ENCODE peak calls at places on chromosomes 11 and 22, in six cellular contexts. M is lower leg skin, C is AG10803, D is colonic mucosa, V is astrocyte of the cerebellum, Y is breast epithelium. B is an unnamed sample.

GRCh38 chr11:70887428-70887827 is 364.9 kb downstream of the SHANK2 start:
- DNase-seq in M (no peak), C (no peak), D (no peak), V (no peak), Y (no peak), B (no peak)

GRCh38 chr22:24500251-24500820 is 5.2 kb downstream of the UPB1 start:
- DNase-seq in M (no peak), C (peak; percentile 9), D (no peak), V (no peak), Y (no peak), B (peak; percentile 35)

GRCh38 chr11:33829430-33830141 is 55.3 kb upstream of the FBXO3 start:
- DNase-seq in M (peak; percentile 88), C (peak; percentile 72), D (peak; percentile 68), V (peak; percentile 59), Y (no peak), B (peak; percentile 43)

GRCh38 chr11:94325681-94326080 is 21.3 kb downstream of the IZUMO1R start:
- DNase-seq in M (no peak), C (no peak), D (peak; percentile 58), V (no peak), Y (no peak), B (peak; percentile 14)

GRCh38 chr11:47981667-47982404 is 1.5 kb downstream of the PTPRJ start:
- DNase-seq in M (no peak), C (no peak), D (peak; percentile 48), V (no peak), Y (no peak), B (no peak)

GRCh38 chr11:65613091-65613928 is 711 bp downstream of the MAP3K11 start:
- DNase-seq in M (peak; percentile 90), C (no peak), D (peak; percentile 50), V (no peak), Y (no peak), B (no peak)

GRCh38 chr22:43186272-43187170 is at the start of gene TTLL12:
- DNase-seq in M (no peak), C (peak; percentile 60), D (no peak), V (no peak), Y (no peak), B (no peak)

GRCh38 chr11:720642-721346 is 14.8 kb downstream of the EPS8L2 start:
- DNase-seq in M (no peak), C (no peak), D (peak; percentile 80), V (no peak), Y (no peak), B (no peak)

GRCh38 chr22:19121631-19122142 is 525 bp downstream of the DGCR2 start:
- DNase-seq in M (peak; percentile 90), C (peak; percentile 20), D (peak; percentile 59), V (no peak), Y (peak; percentile 68), B (peak; percentile 50)

GRCh38 chr11:62427630-62428233 is 8.9 kb downstream of the SCGB1A1 start:
- DNase-seq in M (no peak), C (peak; percentile 71), D (no peak), V (no peak), Y (no peak), B (no peak)

GRCh38 chr11:7353100-7353499 is 101.4 kb downstream of the SYT9 start:
- DNase-seq in M (no peak), C (peak; percentile 32), D (peak; percentile 23), V (no peak), Y (no peak), B (no peak)

GRCh38 chr11:71252782-71253730 is 679 bp upstream of the SHANK2 start:
- DNase-seq in M (no peak), C (peak; percentile 63), D (peak; percentile 62), V (peak; percentile 18), Y (peak; percentile 52), B (no peak)

GRCh38 chr11:61917357-61918109 is at the start of gene RAB3IL1:
- DNase-seq in M (peak; percentile 94), C (peak; percentile 50), D (peak; percentile 61), V (no peak), Y (no peak), B (no peak)

GRCh38 chr11:106917973-106918372 is 100.3 kb downstream of the GUCY1A2 start:
- DNase-seq in M (no peak), C (no peak), D (no peak), V (no peak), Y (no peak), B (no peak)

GRCh38 chr11:68890490-68891231 is 13.0 kb downstream of the MRPL21 start:
- DNase-seq in M (peak; percentile 97), C (peak; percentile 92), D (peak; percentile 36), V (peak; percentile 74), Y (peak; percentile 90), B (no peak)

GRCh38 chr22:20559174-20559760 is 51.9 kb downstream of the MED15 start:
- DNase-seq in M (no peak), C (no peak), D (no peak), V (no peak), Y (no peak), B (no peak)

GRCh38 chr22:27578937-27579617 is 222.5 kb downstream of the MN1 start:
- DNase-seq in M (no peak), C (peak; percentile 75), D (no peak), V (no peak), Y (no peak), B (no peak)

GRCh38 chr11:61718046-61718531 is 34.3 kb upstream of the MYRF start:
- DNase-seq in M (no peak), C (no peak), D (no peak), V (no peak), Y (no peak), B (no peak)

GRCh38 chr11:2445948-2446551 is 1.2 kb downstream of the KCNQ1 start:
- DNase-seq in M (no peak), C (no peak), D (peak; percentile 55), V (no peak), Y (no peak), B (no peak)

GRCh38 chr11:128871165-128871564 is 4.1 kb upstream of the KCNJ1 start:
- DNase-seq in M (no peak), C (no peak), D (no peak), V (no peak), Y (no peak), B (no peak)

GRCh38 chr11:121451178-121451981 is 734 bp upstream of the SORL1 start:
- DNase-seq in M (no peak), C (no peak), D (peak; percentile 81), V (no peak), Y (no peak), B (no peak)

GRCh38 chr11:94131363-94132115 is 2.9 kb downstream of the PANX1 start:
- DNase-seq in M (no peak), C (peak; percentile 33), D (no peak), V (no peak), Y (no peak), B (no peak)

GRCh38 chr22:45911601-45912271 is 65.2 kb downstream of the WNT7B start:
- DNase-seq in M (peak; percentile 94), C (peak; percentile 61), D (no peak), V (no peak), Y (peak; percentile 80), B (no peak)

DNA sequence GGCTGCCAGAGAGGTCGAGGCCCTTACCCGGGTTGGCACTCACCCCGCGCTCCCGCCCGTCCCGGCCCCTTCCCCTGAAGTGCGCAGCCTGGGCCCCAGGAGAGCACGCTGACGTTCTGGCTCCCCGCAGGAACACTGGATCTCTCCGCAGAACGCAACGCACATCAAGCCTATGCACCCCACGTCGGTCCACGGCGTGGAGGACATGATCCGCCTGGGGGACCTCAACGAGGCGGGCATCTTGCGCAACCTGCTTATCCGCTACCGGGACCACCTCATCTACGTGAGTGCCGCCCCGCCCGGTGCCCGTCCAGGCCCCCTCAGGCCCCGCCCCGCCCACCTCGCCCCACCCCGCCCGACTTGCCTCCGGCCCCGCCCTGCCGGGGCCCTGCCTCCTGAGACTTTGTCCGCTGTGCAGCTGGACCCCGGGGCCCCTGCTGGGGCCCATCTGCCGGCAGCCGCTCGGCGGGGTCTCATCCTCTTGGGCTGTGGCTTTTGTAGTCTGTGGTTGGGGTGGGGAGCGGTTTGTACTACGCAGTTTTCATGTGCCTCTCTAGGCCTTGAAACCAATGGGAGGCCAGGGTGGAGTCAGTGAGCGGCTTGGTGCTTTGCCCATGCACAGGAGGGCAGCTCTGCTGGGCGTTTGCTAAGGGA is 19.7 kb downstream of the MYO7A start:
- DNase-seq in M (no peak), C (no peak), D (peak; percentile 60), V (peak; percentile 27), Y (no peak), B (no peak)
- H3K4me3 ChIP-seq in M (no peak overlapping the region), C (peak overlapping the region; percentile 9), D (peak overlapping the region; percentile 17), V (no peak overlapping the region), Y (no peak overlapping the region), B (no peak overlapping the region)

DNA sequence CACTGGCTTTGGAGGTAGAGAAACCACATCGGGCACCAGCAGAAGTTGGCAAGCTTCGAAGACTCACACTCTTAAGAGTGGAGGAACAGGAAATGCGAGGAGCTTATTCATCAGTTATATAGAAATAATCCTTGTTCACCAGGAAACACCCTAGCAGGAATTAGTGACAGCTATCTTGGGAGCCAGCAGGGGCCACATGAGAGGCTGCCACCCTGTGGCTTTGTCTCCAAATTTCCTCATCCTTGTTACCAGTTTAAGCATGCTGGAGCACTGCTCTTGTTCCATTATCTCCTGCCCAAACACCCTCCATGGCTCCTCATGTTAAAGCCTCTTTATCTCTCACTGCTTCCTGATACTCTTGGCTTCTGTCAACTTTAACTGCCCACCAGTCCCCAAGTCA is 131.0 kb downstream of the PLEKHA7 start:
- DNase-seq in M (no peak), C (no peak), D (peak; percentile 22), V (no peak), Y (no peak), B (peak; percentile 91)
- TF ChIP-seq CTCF in M (no peak), C (no peak), D (no peak), V (no peak), Y (peak; percentile 23), B (peak; percentile 47)

GRCh38 chr11:60184824-60185511 is 2.1 kb upstream of the MS4A6A start:
- DNase-seq in M (no peak), C (no peak), D (no peak), V (no peak), Y (no peak), B (no peak)

GRCh38 chr11:60183595-60184201 is 815 bp upstream of the MS4A6A start:
- DNase-seq in M (no peak), C (no peak), D (no peak), V (no peak), Y (no peak), B (no peak)

DNA sequence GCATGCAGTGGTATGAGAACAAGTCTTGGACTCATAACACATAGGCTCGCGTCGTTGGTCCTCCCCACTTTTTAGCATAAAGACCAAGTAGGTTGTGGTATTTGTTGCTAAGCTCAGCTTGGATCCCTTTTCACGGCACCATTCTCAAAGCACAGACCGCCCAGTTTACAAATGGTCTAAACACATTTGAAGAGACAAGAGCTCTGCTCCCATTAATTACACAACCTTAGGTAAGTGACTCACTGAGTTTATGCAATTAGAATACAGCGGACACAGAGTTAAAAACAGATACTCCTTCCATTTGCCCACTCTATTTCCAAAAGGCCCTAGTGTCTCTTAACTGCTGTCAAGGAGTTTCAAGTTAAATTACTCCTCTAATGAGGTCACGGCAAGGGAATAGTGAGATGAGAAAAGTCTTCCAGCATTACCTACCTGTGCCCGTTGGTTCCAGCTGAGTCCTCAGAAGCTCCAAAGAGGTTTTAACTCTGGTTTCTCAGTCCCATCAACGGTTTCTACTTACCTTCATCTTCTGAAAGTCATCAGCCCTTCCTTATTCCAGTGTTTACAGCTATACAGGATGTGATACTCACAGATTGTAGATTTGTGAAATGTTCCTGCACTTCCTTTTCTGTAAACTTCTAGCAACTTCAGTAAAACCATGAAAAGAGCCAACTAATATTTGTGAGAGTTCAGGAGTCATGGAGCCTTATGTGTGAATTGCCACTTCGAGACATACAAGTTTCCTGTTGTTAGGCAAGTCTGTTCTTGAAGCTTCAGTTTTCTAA is at the start of gene MS4A6A:
- DNase-seq in M (no peak), C (no peak), D (no peak), V (no peak), Y (no peak), B (no peak)
- H3K4me3 ChIP-seq in M (peak within 1 kb of the TSS; percentile 7), C (no peak within 1 kb of the TSS), D (peak within 1 kb of the TSS; percentile 15), V (no peak within 1 kb of the TSS), Y (no peak within 1 kb of the TSS), B (no peak within 1 kb of the TSS)

GRCh38 chr11:24759742-24760141 is 262.9 kb downstream of the LUZP2 start:
- DNase-seq in M (no peak), C (no peak), D (no peak), V (no peak), Y (no peak), B (no peak)
- TF ChIP-seq CTCF in M (no peak), C (no peak), D (no peak), V (no peak), Y (no peak), B (no peak)